ENCODE peak calls at places on chromosomes 16 and 17, in ten cellular contexts. M, T, X, H, W, Q, N, I, A and J are unnamed samples.

GRCh38 chr17:38809828-38810227 is 10.5 kb upstream of the PIP4K2B start:
- DNase-seq in M (no peak), W (no peak), Q (no peak), H (no peak), T (no peak), X (no peak), I (no peak), N (no peak), A (no peak), J (peak)

GRCh38 chr16:11147033-11147848 is 108.8 kb downstream of the SOCS1 start:
- DNase-seq in X (no peak), Q (no peak), H (no peak), W (no peak), M (no peak), N (no peak), T (no peak), A (no peak), I (no peak), J (no peak)

GRCh38 chr17:40301315-40301714 is 7.7 kb upstream of the RARA start:
- DNase-seq in T (no peak), I (no peak), H (no peak), A (no peak), Q (no peak), X (no peak), W (no peak), M (no peak), N (no peak), J (no peak)

GRCh38 chr17:74523308-74523707 is 8.0 kb downstream of the CD300LB start:
- DNase-seq in X (no peak), N (no peak), I (no peak), Q (no peak), M (no peak), W (no peak), H (no peak), A (no peak), T (no peak), J (no peak)

GRCh38 chr16:26569793-26570192 is 496.9 kb upstream of the C16orf82 start:
- DNase-seq in M (no peak), H (no peak), A (no peak), Q (no peak), I (no peak), X (no peak), W (no peak), N (no peak), T (no peak), J (peak)

GRCh38 chr17:10803350-10803749 is 549 bp downstream of the TMEM238L start:
- DNase-seq in N (no peak), T (no peak), Q (no peak), H (no peak), A (no peak), M (no peak), W (no peak), I (no peak), X (no peak), J (no peak)

GRCh38 chr17:48981927-48982539 is 13.6 kb upstream of the GIP start:
- DNase-seq in X (no peak), M (no peak), N (no peak), W (no peak), Q (no peak), T (no peak), I (no peak), H (no peak), A (no peak), J (no peak)

GRCh38 chr16:22138482-22138881 is 23.8 kb upstream of the SDR42E2 start:
- DNase-seq in A (no peak), M (no peak), W (no peak), X (no peak), Q (no peak), T (no peak), N (no peak), H (no peak), I (no peak), J (no peak)

GRCh38 chr16:53542283-53542682 is 39.3 kb upstream of the AKTIP start:
- DNase-seq in I (no peak), H (no peak), W (no peak), T (no peak), Q (no peak), A (no peak), X (no peak), M (no peak), N (no peak), J (no peak)

GRCh38 chr17:28369684-28370034 is 448 bp downstream of the VTN start:
- DNase-seq in Q (no peak), N (no peak), W (peak), M (no peak), T (no peak), A (no peak), X (no peak), I (no peak), H (no peak), J (no peak)

GRCh38 chr16:62363451-62363850 is 327.2 kb upstream of the CDH8 start:
- DNase-seq in A (no peak), W (no peak), X (no peak), M (no peak), N (no peak), Q (no peak), T (no peak), H (no peak), I (no peak), J (no peak)

GRCh38 chr16:89827383-89828198 is 684 bp upstream of the SPIRE2 start:
- DNase-seq in T (no peak), H (no peak), M (no peak), N (no peak), Q (no peak), W (peak), A (no peak), I (no peak), X (no peak), J (no peak)

GRCh38 chr16:28528463-28528867 is 10.3 kb downstream of the NUPR1 start:
- DNase-seq in N (no peak), A (no peak), Q (no peak), H (no peak), W (no peak), T (no peak), X (no peak), I (no peak), M (no peak), J (no peak)

GRCh38 chr17:42153919-42154491 is 784 bp downstream of the RAB5C start:
- DNase-seq in A (no peak), H (no peak), W (no peak), N (no peak), T (no peak), Q (no peak), X (no peak), M (no peak), I (no peak), J (no peak)

GRCh38 chr17:80649200-80649644 is 104.6 kb downstream of the RPTOR start:
- DNase-seq in T (no peak), X (no peak), A (no peak), N (no peak), H (no peak), M (no peak), W (no peak), I (no peak), Q (no peak), J (no peak)

GRCh38 chr17:70375406-70375805 is 206.1 kb downstream of the KCNJ2 start:
- DNase-seq in N (no peak), W (no peak), X (no peak), A (no peak), M (no peak), H (no peak), T (no peak), Q (no peak), I (no peak), J (no peak)

GRCh38 chr16:12187939-12188673 is 211.6 kb downstream of the SNX29 start:
- DNase-seq in T (no peak), A (no peak), W (no peak), I (no peak), H (no peak), M (no peak), X (no peak), N (no peak), Q (no peak), J (no peak)

GRCh38 chr17:19753049-19753444 is 4.9 kb upstream of the ALDH3A1 start:
- DNase-seq in N (no peak), T (no peak), W (peak), A (no peak), M (peak), X (no peak), H (no peak), I (no peak), Q (no peak), J (peak)

GRCh38 chr17:17663160-17664072 is 17.8 kb upstream of the RAI1 start:
- DNase-seq in X (peak), Q (peak), A (peak), T (peak), I (peak), W (peak), H (peak), M (peak), N (peak), J (peak)

GRCh38 chr16:30740364-30741251 is 7.6 kb upstream of the PHKG2 start:
- DNase-seq in M (no peak), N (no peak), H (no peak), A (no peak), W (peak), T (no peak), X (no peak), Q (no peak), I (no peak), J (no peak)

GRCh38 chr16:89293276-89294143 is 76.0 kb downstream of the ZNF778 start:
- DNase-seq in A (no peak), M (no peak), H (no peak), W (no peak), T (no peak), N (no peak), X (no peak), Q (no peak), I (no peak), J (no peak)

GRCh38 chr17:58005728-58006562 is 1.1 kb downstream of the SRSF1 start:
- DNase-seq in Q (no peak), X (no peak), N (no peak), T (no peak), A (no peak), I (no peak), M (no peak), H (no peak), W (no peak), J (no peak)

GRCh38 chr16:59604331-59604730 is 870.2 kb upstream of the GOT2 start:
- DNase-seq in W (no peak), Q (no peak), H (no peak), A (no peak), T (no peak), I (no peak), M (no peak), X (no peak), N (no peak), J (no peak)

GRCh38 chr17:79799538-79800324 is 2.9 kb upstream of the CBX8 start:
- DNase-seq in M (no peak), A (no peak), I (no peak), W (no peak), T (no peak), X (no peak), Q (no peak), H (no peak), N (no peak), J (no peak)

GRCh38 chr17:40963838-40964237 is 2.9 kb downstream of the KRT39 start:
- DNase-seq in A (no peak), W (no peak), H (no peak), M (no peak), I (no peak), T (no peak), X (no peak), Q (no peak), N (no peak), J (no peak)

GRCh38 chr17:82819015-82819414 is 20.8 kb downstream of the ZNF750 start:
- DNase-seq in W (no peak), X (no peak), H (no peak), M (no peak), I (no peak), N (no peak), A (no peak), T (no peak), Q (peak), J (no peak)

GRCh38 chr17:39667262-39668140 is 752 bp upstream of the PNMT start:
- DNase-seq in H (no peak), N (no peak), W (no peak), T (no peak), M (no peak), X (no peak), Q (no peak), I (no peak), A (no peak), J (no peak)

GRCh38 chr17:47117386-47117785 is 71.7 kb downstream of the CDC27 start:
- DNase-seq in I (no peak), T (no peak), X (no peak), A (no peak), Q (no peak), M (no peak), H (no peak), W (no peak), N (no peak), J (no peak)

GRCh38 chr17:21842332-21843317 is 150.3 kb downstream of the KCNJ18 start:
- DNase-seq in I (no peak), W (no peak), H (no peak), T (no peak), A (no peak), X (no peak), M (no peak), Q (no peak), N (no peak), J (no peak)

GRCh38 chr17:41967921-41968578 is 1.5 kb downstream of the CNP start:
- DNase-seq in T (no peak), N (no peak), A (no peak), W (no peak), X (no peak), I (no peak), Q (no peak), H (no peak), M (no peak), J (no peak)

GRCh38 chr17:181213-182163 is at the start of gene DOC2B:
- DNase-seq in Q (no peak), X (no peak), I (no peak), H (no peak), N (no peak), T (no peak), M (no peak), A (no peak), W (peak), J (no peak)